ENCODE peak calls at places on chromosomes 11 and 22, in eight cellular contexts. One of them, this sample, is unnamed.

GRCh38 chr11:10139656-10140055 is 154.4 kb downstream of the SBF2 start:
- DNase-seq in body of pancreas: no peak
- DNase-seq in GM13976: no peak
- DNase-seq in endothelial cell: no peak
- DNase-seq in H9: no peak
- DNase-seq in A549: no peak
- DNase-seq in ascending aorta: no peak
- DNase-seq in lung: no peak
- DNase-seq in this sample: no peak

GRCh38 chr11:67463680-67464410 is 5.2 kb downstream of the TMEM134 start:
- DNase-seq in body of pancreas: peak
- DNase-seq in GM13976: no peak
- DNase-seq in endothelial cell: no peak
- DNase-seq in H9: peak
- DNase-seq in A549: peak
- DNase-seq in ascending aorta: peak
- DNase-seq in lung: peak
- DNase-seq in this sample: no peak

GRCh38 chr11:76795285-76795935 is 12.3 kb downstream of the TSKU start:
- DNase-seq in body of pancreas: no peak
- DNase-seq in GM13976: peak
- DNase-seq in endothelial cell: no peak
- DNase-seq in H9: no peak
- DNase-seq in A549: no peak
- DNase-seq in ascending aorta: peak
- DNase-seq in lung: no peak
- DNase-seq in this sample: no peak

GRCh38 chr11:121032546-121032945 is 8.6 kb downstream of the TBCEL start:
- DNase-seq in body of pancreas: no peak
- DNase-seq in GM13976: no peak
- DNase-seq in endothelial cell: no peak
- DNase-seq in H9: no peak
- DNase-seq in A549: no peak
- DNase-seq in ascending aorta: no peak
- DNase-seq in lung: peak
- DNase-seq in this sample: no peak

GRCh38 chr22:35376728-35377472 is 4.0 kb upstream of the HMOX1 start:
- DNase-seq in body of pancreas: peak
- DNase-seq in GM13976: peak
- DNase-seq in endothelial cell: peak
- DNase-seq in H9: peak
- DNase-seq in A549: peak
- DNase-seq in ascending aorta: peak
- DNase-seq in lung: peak
- DNase-seq in this sample: peak

GRCh38 chr11:10382518-10382917 is 72.5 kb upstream of the AMPD3 start:
- DNase-seq in body of pancreas: no peak
- DNase-seq in GM13976: no peak
- DNase-seq in endothelial cell: no peak
- DNase-seq in H9: peak
- DNase-seq in A549: no peak
- DNase-seq in ascending aorta: no peak
- DNase-seq in lung: no peak
- DNase-seq in this sample: no peak

GRCh38 chr22:35648066-35649025 is at the start of gene APOL6:
- DNase-seq in body of pancreas: peak
- DNase-seq in GM13976: peak
- DNase-seq in endothelial cell: no peak
- DNase-seq in H9: peak
- DNase-seq in A549: peak
- DNase-seq in ascending aorta: peak
- DNase-seq in lung: peak
- DNase-seq in this sample: no peak

GRCh38 chr11:116840224-116840745 is 2.9 kb upstream of the APOA1 start:
- DNase-seq in body of pancreas: no peak
- DNase-seq in GM13976: no peak
- DNase-seq in endothelial cell: no peak
- DNase-seq in H9: peak
- DNase-seq in A549: no peak
- DNase-seq in ascending aorta: no peak
- DNase-seq in lung: no peak
- DNase-seq in this sample: no peak

DNA sequence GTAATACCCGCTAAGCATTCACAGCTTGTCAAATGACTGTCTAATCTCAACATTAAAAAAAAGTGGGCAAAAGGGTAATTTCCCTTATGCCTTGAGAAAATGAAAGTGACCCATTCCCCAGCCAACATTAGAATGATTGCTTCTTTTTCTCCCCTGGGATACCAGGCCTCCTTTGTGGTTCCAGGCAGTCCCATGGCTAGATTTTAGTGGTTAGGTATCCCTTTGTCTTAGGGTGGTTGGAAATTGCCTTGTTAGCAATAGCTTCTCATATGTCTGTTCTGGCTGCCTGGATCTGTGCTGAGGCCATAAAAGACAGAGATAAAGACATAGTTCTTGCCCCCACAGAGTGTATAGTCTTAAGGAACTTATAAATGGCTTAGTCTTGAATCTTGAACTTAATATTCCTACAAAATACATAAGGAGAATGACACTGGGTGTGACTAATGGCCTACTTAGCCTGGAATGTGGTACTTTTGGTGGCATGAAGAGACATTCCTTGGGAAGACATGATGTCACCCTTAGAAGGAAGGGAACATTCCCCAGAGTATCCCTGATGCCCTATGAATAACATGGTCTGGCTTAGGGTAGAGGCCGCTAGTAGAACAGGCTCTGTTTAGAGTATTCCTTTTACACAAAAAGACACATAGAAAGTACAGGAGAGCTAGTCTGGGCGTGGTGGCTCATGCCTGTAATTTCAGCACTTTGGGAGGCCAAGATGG is 90.3 kb downstream of the ZBTB16 start:
- DNase-seq in body of pancreas: no peak
- DNase-seq in GM13976: no peak
- DNase-seq in endothelial cell: no peak
- DNase-seq in H9: no peak
- DNase-seq in A549: no peak
- DNase-seq in ascending aorta: no peak
- DNase-seq in lung: no peak
- DNase-seq in this sample: no peak
- TF ChIP-seq CTCF in body of pancreas: no peak
- TF ChIP-seq CTCF in GM13976: no peak
- TF ChIP-seq CTCF in endothelial cell: no peak
- TF ChIP-seq CTCF in H9: no peak
- TF ChIP-seq CTCF in A549: no peak
- TF ChIP-seq CTCF in ascending aorta: no peak
- TF ChIP-seq CTCF in lung: no peak
- TF ChIP-seq CTCF in this sample: no peak

GRCh38 chr11:61792310-61793083 is at the start of the genes FEN1 and TMEM258:
- DNase-seq in body of pancreas: peak
- DNase-seq in GM13976: peak
- DNase-seq in endothelial cell: peak
- DNase-seq in H9: peak
- DNase-seq in A549: peak
- DNase-seq in ascending aorta: peak
- DNase-seq in lung: peak
- DNase-seq in this sample: peak
- TF ChIP-seq CTCF in body of pancreas: peak
- TF ChIP-seq CTCF in GM13976: no peak
- TF ChIP-seq CTCF in endothelial cell: no peak
- TF ChIP-seq CTCF in H9: no peak
- TF ChIP-seq CTCF in A549: no peak
- TF ChIP-seq CTCF in ascending aorta: peak
- TF ChIP-seq CTCF in lung: no peak
- TF ChIP-seq CTCF in this sample: no peak

GRCh38 chr22:42404266-42404665 is 27.9 kb downstream of the NFAM1 start:
- DNase-seq in body of pancreas: no peak
- DNase-seq in GM13976: no peak
- DNase-seq in endothelial cell: no peak
- DNase-seq in H9: no peak
- DNase-seq in A549: no peak
- DNase-seq in ascending aorta: no peak
- DNase-seq in lung: no peak
- DNase-seq in this sample: no peak

GRCh38 chr22:42400811-42401547 is 31.2 kb downstream of the NFAM1 start:
- DNase-seq in body of pancreas: no peak
- DNase-seq in GM13976: no peak
- DNase-seq in endothelial cell: no peak
- DNase-seq in H9: no peak
- DNase-seq in A549: no peak
- DNase-seq in ascending aorta: no peak
- DNase-seq in lung: no peak
- DNase-seq in this sample: no peak

GRCh38 chr22:42397332-42398246 is 34.6 kb downstream of the NFAM1 start:
- DNase-seq in body of pancreas: no peak
- DNase-seq in GM13976: peak
- DNase-seq in endothelial cell: no peak
- DNase-seq in H9: no peak
- DNase-seq in A549: no peak
- DNase-seq in ascending aorta: peak
- DNase-seq in lung: peak
- DNase-seq in this sample: no peak

GRCh38 chr22:42399315-42400271 is 32.6 kb downstream of the NFAM1 start:
- DNase-seq in body of pancreas: peak
- DNase-seq in GM13976: no peak
- DNase-seq in endothelial cell: no peak
- DNase-seq in H9: peak
- DNase-seq in A549: no peak
- DNase-seq in ascending aorta: no peak
- DNase-seq in lung: peak
- DNase-seq in this sample: peak

GRCh38 chr22:42401562-42402334 is 30.5 kb downstream of the NFAM1 start:
- DNase-seq in body of pancreas: no peak
- DNase-seq in GM13976: no peak
- DNase-seq in endothelial cell: no peak
- DNase-seq in H9: no peak
- DNase-seq in A549: no peak
- DNase-seq in ascending aorta: no peak
- DNase-seq in lung: no peak
- DNase-seq in this sample: no peak
- TF ChIP-seq CTCF in body of pancreas: no peak
- TF ChIP-seq CTCF in GM13976: no peak
- TF ChIP-seq CTCF in endothelial cell: no peak
- TF ChIP-seq CTCF in H9: no peak
- TF ChIP-seq CTCF in A549: no peak
- TF ChIP-seq CTCF in ascending aorta: no peak
- TF ChIP-seq CTCF in lung: no peak
- TF ChIP-seq CTCF in this sample: no peak

GRCh38 chr11:32152821-32153220 is 61.9 kb downstream of the RCN1 start:
- DNase-seq in body of pancreas: no peak
- DNase-seq in GM13976: no peak
- DNase-seq in endothelial cell: no peak
- DNase-seq in H9: no peak
- DNase-seq in A549: no peak
- DNase-seq in ascending aorta: no peak
- DNase-seq in lung: no peak
- DNase-seq in this sample: no peak

GRCh38 chr11:32149748-32150147 is 58.9 kb downstream of the RCN1 start:
- DNase-seq in body of pancreas: no peak
- DNase-seq in GM13976: no peak
- DNase-seq in endothelial cell: no peak
- DNase-seq in H9: no peak
- DNase-seq in A549: no peak
- DNase-seq in ascending aorta: no peak
- DNase-seq in lung: no peak
- DNase-seq in this sample: no peak

GRCh38 chr11:32151036-32151435 is 60.2 kb downstream of the RCN1 start:
- DNase-seq in body of pancreas: no peak
- DNase-seq in GM13976: no peak
- DNase-seq in endothelial cell: no peak
- DNase-seq in H9: no peak
- DNase-seq in A549: no peak
- DNase-seq in ascending aorta: no peak
- DNase-seq in lung: no peak
- DNase-seq in this sample: no peak

GRCh38 chr11:32153747-32154146 is 62.9 kb downstream of the RCN1 start:
- DNase-seq in body of pancreas: no peak
- DNase-seq in GM13976: no peak
- DNase-seq in endothelial cell: no peak
- DNase-seq in H9: no peak
- DNase-seq in A549: no peak
- DNase-seq in ascending aorta: no peak
- DNase-seq in lung: no peak
- DNase-seq in this sample: no peak

GRCh38 chr11:32154275-32154674 is 63.4 kb downstream of the RCN1 start:
- DNase-seq in body of pancreas: no peak
- DNase-seq in GM13976: no peak
- DNase-seq in endothelial cell: no peak
- DNase-seq in H9: no peak
- DNase-seq in A549: no peak
- DNase-seq in ascending aorta: no peak
- DNase-seq in lung: no peak
- DNase-seq in this sample: no peak
- TF ChIP-seq CTCF in body of pancreas: no peak
- TF ChIP-seq CTCF in GM13976: no peak
- TF ChIP-seq CTCF in endothelial cell: no peak
- TF ChIP-seq CTCF in H9: peak
- TF ChIP-seq CTCF in A549: no peak
- TF ChIP-seq CTCF in ascending aorta: no peak
- TF ChIP-seq CTCF in lung: no peak
- TF ChIP-seq CTCF in this sample: no peak

DNA sequence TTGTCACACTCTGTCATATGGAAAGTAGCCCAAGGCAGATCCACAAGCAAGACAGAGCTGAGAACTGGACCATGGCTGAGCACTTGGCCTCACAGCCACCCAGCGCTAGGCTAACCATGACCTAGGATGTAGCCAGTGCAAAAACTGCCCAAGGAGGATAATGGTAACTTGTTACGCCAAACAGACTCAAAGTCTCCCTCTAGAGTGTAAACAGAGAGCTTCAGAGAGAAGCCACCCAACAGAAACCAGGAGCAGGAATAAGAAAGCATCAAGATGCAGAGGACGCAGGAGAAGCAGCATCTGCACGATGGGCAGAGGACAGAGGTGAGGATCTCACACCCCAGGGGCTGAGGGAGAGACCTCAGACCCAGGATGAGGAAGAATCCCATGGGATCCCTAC is 97.9 kb downstream of the RCN1 start:
- DNase-seq in body of pancreas: no peak
- DNase-seq in GM13976: no peak
- DNase-seq in endothelial cell: no peak
- DNase-seq in H9: no peak
- DNase-seq in A549: no peak
- DNase-seq in ascending aorta: no peak
- DNase-seq in lung: no peak
- DNase-seq in this sample: no peak
- TF ChIP-seq CTCF in body of pancreas: no peak
- TF ChIP-seq CTCF in GM13976: no peak
- TF ChIP-seq CTCF in endothelial cell: no peak
- TF ChIP-seq CTCF in H9: peak
- TF ChIP-seq CTCF in A549: no peak
- TF ChIP-seq CTCF in ascending aorta: no peak
- TF ChIP-seq CTCF in lung: no peak
- TF ChIP-seq CTCF in this sample: no peak